ENCODE peak calls at places on chromosomes 16 and 17, in ten cellular contexts. V is ecto neural progenitor cell; N is ACHN; T is AG08396; C is stimulated activated CD8-positive, alpha-beta memory T cell treated with anti-CD3 and anti-CD28 coated beads, Interleukin-4, amount 100 ng/mL, for 4 hours; L is effector CD4-positive, alpha-beta T cell; W is head of caudate nucleus; H is HCT116; O is T-cell; U is bronchial epithelial cell. J is an unnamed sample.

GRCh38 chr17:37405955-37406634 is 541 bp downstream of the ACACA start:
- DNase-seq in V (no peak), U (peak), O (no peak), W (no peak), T (peak), C (no peak), L (no peak), N (peak), H (no peak), J (peak)

GRCh38 chr17:48441862-48442261 is 11.8 kb upstream of the SKAP1 start:
- DNase-seq in N (no peak), C (no peak), T (no peak), H (no peak), W (no peak), O (no peak), L (no peak), U (no peak), V (no peak), J (no peak)

GRCh38 chr17:61427567-61427966 is 24.7 kb upstream of the TBX4 start:
- DNase-seq in H (no peak), V (no peak), T (peak), C (no peak), L (no peak), W (no peak), N (no peak), U (no peak), O (no peak), J (no peak)

GRCh38 chr17:78674156-78674555 is 97.0 kb upstream of the DNAH17 start:
- DNase-seq in L (no peak), N (no peak), V (no peak), T (no peak), C (no peak), O (no peak), U (no peak), H (no peak), W (no peak), J (no peak)

GRCh38 chr16:70746040-70746707 is 54.8 kb downstream of the VAC14 start:
- DNase-seq in V (no peak), T (peak), O (no peak), U (peak), C (no peak), L (no peak), N (peak), H (peak), W (peak), J (no peak)

GRCh38 chr16:10678655-10679054 is 16.1 kb downstream of the TEKT5 start:
- DNase-seq in O (no peak), W (no peak), L (no peak), C (no peak), U (no peak), H (no peak), V (no peak), N (no peak), T (no peak), J (no peak)

GRCh38 chr16:87465306-87465705 is 27.5 kb downstream of the ZCCHC14 start:
- DNase-seq in N (peak), W (peak), O (no peak), U (peak), C (no peak), V (no peak), T (peak), H (no peak), L (no peak), J (no peak)

GRCh38 chr17:49993423-49994037 is 1.5 kb downstream of the DLX3 start:
- DNase-seq in H (no peak), C (no peak), W (no peak), O (no peak), V (peak), N (no peak), U (no peak), L (no peak), T (peak), J (peak)

GRCh38 chr16:88618182-88618955 is 20.0 kb upstream of the IL17C start:
- DNase-seq in O (no peak), V (no peak), W (no peak), N (no peak), U (no peak), H (no peak), L (no peak), T (no peak), C (no peak), J (no peak)

GRCh38 chr16:74199842-74200124 is 96.8 kb upstream of the PSMD7 start:
- DNase-seq in N (no peak), V (no peak), W (no peak), L (no peak), U (no peak), C (no peak), T (no peak), O (no peak), H (no peak), J (no peak)

GRCh38 chr17:75755990-75756389 is 9.0 kb downstream of the GALK1 start:
- DNase-seq in C (no peak), U (no peak), W (no peak), H (no peak), T (no peak), O (no peak), N (no peak), V (no peak), L (no peak), J (no peak)

GRCh38 chr17:81109957-81110356 is 55.4 kb upstream of the PVALEF start:
- DNase-seq in L (no peak), T (no peak), W (no peak), U (no peak), H (no peak), V (no peak), O (no peak), C (no peak), N (no peak), J (no peak)

GRCh38 chr16:22018559-22018958 is 10.6 kb downstream of the MOSMO start:
- DNase-seq in C (no peak), V (no peak), N (no peak), L (no peak), T (no peak), W (no peak), O (no peak), H (no peak), U (peak), J (no peak)

GRCh38 chr17:83012873-83013778 is 66.3 kb upstream of the METRNL start:
- DNase-seq in T (peak), N (no peak), W (no peak), O (no peak), H (no peak), U (peak), V (no peak), C (no peak), L (no peak), J (no peak)

GRCh38 chr16:30615358-30616076 is 5.3 kb upstream of the ZNF689 start:
- DNase-seq in C (peak), T (peak), U (peak), O (peak), V (peak), W (peak), L (peak), H (peak), N (peak), J (no peak)

GRCh38 chr17:72802726-72803125 is 289.8 kb downstream of the SLC39A11 start:
- DNase-seq in C (no peak), V (no peak), T (no peak), N (no peak), U (no peak), H (no peak), W (no peak), L (no peak), O (no peak), J (no peak)

GRCh38 chr17:17685775-17686291 is 4.6 kb downstream of the RAI1 start:
- DNase-seq in C (no peak), V (no peak), H (peak), L (no peak), U (peak), W (no peak), N (peak), O (no peak), T (peak), J (peak)

GRCh38 chr17:21573961-21574610 is 118.2 kb upstream of the KCNJ18 start:
- DNase-seq in H (no peak), O (peak), T (peak), L (peak), V (no peak), C (no peak), N (peak), U (no peak), W (peak), J (peak)

GRCh38 chr16:30446203-30446595 is 525 bp upstream of the SEPHS2 start:
- DNase-seq in W (no peak), C (no peak), O (no peak), N (no peak), T (no peak), U (no peak), L (no peak), H (no peak), V (no peak), J (no peak)

GRCh38 chr17:29936724-29937123 is 4.7 kb upstream of the EFCAB5 start:
- DNase-seq in N (no peak), H (no peak), W (no peak), O (no peak), C (no peak), T (no peak), L (no peak), U (no peak), V (no peak), J (no peak)

GRCh38 chr16:17374668-17375255 is 96.0 kb downstream of the XYLT1 start:
- DNase-seq in T (no peak), W (no peak), H (no peak), O (no peak), C (no peak), N (no peak), U (no peak), V (no peak), L (no peak), J (no peak)

GRCh38 chr16:86196687-86197391 is 297.9 kb downstream of the IRF8 start:
- DNase-seq in N (no peak), O (no peak), L (no peak), W (no peak), H (no peak), C (no peak), T (no peak), V (no peak), U (no peak), J (no peak)

GRCh38 chr17:82802141-82802540 is 37.7 kb downstream of the ZNF750 start:
- DNase-seq in T (peak), C (no peak), N (no peak), W (no peak), H (no peak), U (no peak), V (no peak), L (no peak), O (no peak), J (no peak)